ENCODE peak calls at places on chromosomes 3 and 15, in four cellular contexts. A is nephron progenitor cell, X is psoas muscle, J is transverse colon. L is an unnamed sample.

GRCh38 chr3:27253831-27254230 is 115.4 kb downstream of the NEK10 start:
- DNase-seq in A (peak), X (no peak), J (peak), L (peak)

GRCh38 chr3:59498995-59499394 is 449.2 kb upstream of the CFAP20DC start:
- DNase-seq in J (no peak), A (no peak), X (no peak), L (no peak)

GRCh38 chr3:127824151-127824825 is 2.0 kb upstream of the MGLL start:
- DNase-seq in J (no peak), X (no peak), A (no peak), L (no peak)

GRCh38 chr15:44102675-44103254 is 92.3 kb downstream of the FRMD5 start:
- DNase-seq in J (no peak), X (no peak), A (no peak), L (no peak)

GRCh38 chr3:195241592-195242355 is 29.2 kb downstream of the XXYLT1 start:
- DNase-seq in A (no peak), J (no peak), X (no peak), L (peak)

GRCh38 chr15:63764124-63764827 is 69.5 kb downstream of the HERC1 start:
- DNase-seq in X (no peak), J (no peak), A (no peak), L (no peak)

GRCh38 chr15:32852771-32853170 is 135.0 kb downstream of the GREM1 start:
- DNase-seq in X (no peak), A (no peak), J (no peak), L (no peak)

GRCh38 chr15:42408178-42408577 is 48.9 kb downstream of the CAPN3 start:
- DNase-seq in J (no peak), X (no peak), A (no peak), L (no peak)

GRCh38 chr3:179067839-179068238 is 3.8 kb downstream of the ZMAT3 start:
- DNase-seq in X (no peak), J (no peak), A (no peak), L (no peak)

GRCh38 chr15:61064653-61065052 is 164.4 kb downstream of the RORA start:
- DNase-seq in X (no peak), J (no peak), A (no peak), L (no peak)

GRCh38 chr15:95300958-95301357 is 1029.5 kb upstream of the NR2F2 start:
- DNase-seq in A (no peak), J (no peak), X (no peak), L (no peak)

GRCh38 chr15:29196306-29196705 is 73.3 kb downstream of the NSMCE3 start:
- DNase-seq in J (no peak), X (no peak), A (peak), L (no peak)

GRCh38 chr3:120420855-120421570 is 29.8 kb downstream of the FSTL1 start:
- DNase-seq in A (no peak), X (no peak), J (no peak), L (no peak)

GRCh38 chr3:193507566-193507965 is 47.1 kb downstream of the ATP13A4 start:
- DNase-seq in J (no peak), X (no peak), A (no peak), L (no peak)

GRCh38 chr3:120427201-120427600 is 23.6 kb downstream of the FSTL1 start:
- DNase-seq in X (no peak), A (no peak), J (no peak), L (no peak)

GRCh38 chr15:58980351-58980939 is 7.0 kb upstream of the RNF111 start:
- DNase-seq in X (no peak), A (no peak), J (no peak), L (no peak)

GRCh38 chr3:30544811-30545210 is 61.6 kb upstream of the TGFBR2 start:
- DNase-seq in J (no peak), A (no peak), X (no peak), L (no peak)

GRCh38 chr3:45781271-45781670 is 15.1 kb downstream of the SLC6A20 start:
- DNase-seq in J (no peak), X (no peak), A (no peak), L (no peak)

GRCh38 chr3:158451405-158452045 is 119.5 kb upstream of the MLF1 start:
- DNase-seq in X (no peak), A (no peak), J (no peak), L (no peak)

GRCh38 chr15:51837784-51838183 is 8.3 kb downstream of the TMOD3 start:
- DNase-seq in X (no peak), J (no peak), A (no peak), L (no peak)

GRCh38 chr3:129936757-129937156 is 37.8 kb upstream of the TRH start:
- DNase-seq in A (no peak), X (no peak), J (peak), L (no peak)

GRCh38 chr3:17258823-17259436 is 374.2 kb downstream of the PLCL2 start:
- DNase-seq in X (no peak), J (no peak), A (peak), L (no peak)

GRCh38 chr15:87604857-87605446 is 651.6 kb downstream of the NTRK3 start:
- DNase-seq in X (no peak), J (no peak), A (peak), L (no peak)

GRCh38 chr15:69748131-69748530 is 295.5 kb downstream of the RPLP1 start:
- DNase-seq in X (no peak), A (no peak), J (no peak), L (no peak)

GRCh38 chr15:39153718-39154117 is 427.2 kb upstream of the THBS1 start:
- DNase-seq in A (no peak), X (no peak), J (peak), L (no peak)

GRCh38 chr15:82572986-82573385 is 32.7 kb upstream of the RPS17 start:
- DNase-seq in A (no peak), X (no peak), J (no peak), L (no peak)

GRCh38 chr3:42014443-42014945 is 52.6 kb upstream of the ULK4 start:
- DNase-seq in X (no peak), J (peak), A (no peak), L (no peak)

GRCh38 chr3:13998831-13999230 is 119.0 kb upstream of the WNT7A start:
- DNase-seq in A (no peak), X (no peak), J (no peak), L (no peak)

GRCh38 chr3:38226273-38226672 is 39.3 kb upstream of the SLC22A13 start:
- DNase-seq in J (no peak), A (no peak), X (no peak), L (no peak)

GRCh38 chr3:15858547-15859506 is 61.0 kb upstream of the ANKRD28 start:
- DNase-seq in J (peak), A (peak), X (peak), L (peak)
- TF ChIP-seq CTCF in J (peak), A (no peak), X (peak), L (no peak)

GRCh38 chr15:70812827-70813364 is 41.1 kb downstream of the LARP6 start:
- DNase-seq in X (no peak), J (no peak), A (no peak), L (no peak)

GRCh38 chr15:70810916-70811578 is 42.9 kb downstream of the LARP6 start:
- DNase-seq in J (no peak), X (no peak), A (no peak), L (no peak)

GRCh38 chr15:70802629-70803028 is 39.3 kb upstream of the UACA start:
- DNase-seq in A (no peak), J (no peak), X (no peak), L (no peak)

DNA sequence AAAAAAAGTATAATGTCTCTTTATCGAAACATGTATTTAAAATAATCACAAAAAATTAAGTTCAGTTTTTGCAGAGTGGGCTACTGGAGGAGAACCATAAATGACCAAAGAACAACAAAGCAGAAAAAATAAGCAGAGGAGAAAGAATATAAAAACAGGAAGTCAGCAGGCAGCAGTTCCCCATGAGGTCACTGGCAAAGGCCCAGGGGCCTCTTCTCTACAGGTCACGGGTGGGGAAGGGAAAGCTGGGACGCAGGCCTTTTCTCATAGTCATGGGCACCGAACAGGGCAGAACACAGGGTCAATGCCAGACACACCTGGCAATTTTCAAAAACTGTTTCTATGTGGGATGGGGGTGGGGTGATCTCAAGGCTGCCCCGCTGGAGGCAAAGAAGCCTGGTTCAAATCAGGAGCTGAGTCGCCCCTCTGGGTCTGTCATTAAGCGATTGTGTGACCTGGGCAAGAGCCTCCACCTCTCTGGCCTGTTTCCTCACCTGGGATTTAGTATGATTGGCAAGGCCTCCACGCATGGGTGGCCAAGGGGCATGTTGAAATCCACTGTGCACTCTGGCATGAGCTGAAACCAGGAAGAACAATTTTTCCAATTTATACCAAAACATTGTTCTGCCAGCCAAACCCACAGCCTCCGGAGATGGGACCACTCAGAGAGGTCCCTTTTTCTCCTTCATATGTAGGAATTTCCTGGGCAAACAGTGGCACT is 43.8 kb upstream of the UACA start:
- DNase-seq in A (no peak), J (peak), X (peak), L (peak)
- TF ChIP-seq CTCF in A (no peak), J (no peak), X (no peak), L (no peak)

GRCh38 chr3:23671901-23672589 is 133.7 kb upstream of the UBE2E1 start:
- DNase-seq in A (no peak), J (peak), X (peak), L (peak)
- TF ChIP-seq CTCF in A (no peak), J (peak), X (no peak), L (no peak)

DNA sequence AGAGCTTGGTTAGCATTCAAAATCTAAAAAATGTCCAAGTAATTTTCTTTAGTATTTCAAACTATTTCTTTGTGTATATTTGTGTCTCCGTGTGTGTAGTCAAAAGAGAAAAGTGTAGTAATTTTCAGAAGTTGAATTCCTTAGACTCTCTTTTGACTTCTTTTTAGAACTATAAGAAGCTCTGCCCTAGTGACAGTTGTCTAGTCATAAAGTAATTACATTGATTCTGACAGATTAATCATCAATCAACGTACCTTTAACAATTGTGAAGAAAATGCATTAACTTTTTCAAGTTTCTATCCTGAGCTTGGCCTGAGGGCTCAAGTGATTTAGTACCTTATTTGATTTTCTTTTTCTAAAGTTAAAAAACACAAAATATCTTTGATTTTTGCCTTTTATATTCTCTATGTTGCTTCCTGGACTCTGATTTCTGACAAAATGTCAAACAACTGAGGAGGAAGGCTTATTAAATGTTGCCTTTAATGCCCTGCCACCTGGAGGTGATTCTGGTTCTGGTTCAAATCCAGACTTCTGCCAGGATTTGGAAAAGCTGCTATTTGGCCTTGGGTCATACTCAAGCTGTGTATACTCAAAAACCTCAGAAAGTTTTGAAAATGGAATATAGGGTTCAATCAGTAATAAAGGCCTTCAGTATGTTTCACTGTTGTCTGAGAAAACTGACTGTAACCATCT is 653.6 kb downstream of the NSUN3 start:
- DNase-seq in J (peak), X (no peak), A (no peak), L (no peak)
- TF ChIP-seq CTCF in J (peak), X (no peak), A (no peak), L (no peak)

DNA sequence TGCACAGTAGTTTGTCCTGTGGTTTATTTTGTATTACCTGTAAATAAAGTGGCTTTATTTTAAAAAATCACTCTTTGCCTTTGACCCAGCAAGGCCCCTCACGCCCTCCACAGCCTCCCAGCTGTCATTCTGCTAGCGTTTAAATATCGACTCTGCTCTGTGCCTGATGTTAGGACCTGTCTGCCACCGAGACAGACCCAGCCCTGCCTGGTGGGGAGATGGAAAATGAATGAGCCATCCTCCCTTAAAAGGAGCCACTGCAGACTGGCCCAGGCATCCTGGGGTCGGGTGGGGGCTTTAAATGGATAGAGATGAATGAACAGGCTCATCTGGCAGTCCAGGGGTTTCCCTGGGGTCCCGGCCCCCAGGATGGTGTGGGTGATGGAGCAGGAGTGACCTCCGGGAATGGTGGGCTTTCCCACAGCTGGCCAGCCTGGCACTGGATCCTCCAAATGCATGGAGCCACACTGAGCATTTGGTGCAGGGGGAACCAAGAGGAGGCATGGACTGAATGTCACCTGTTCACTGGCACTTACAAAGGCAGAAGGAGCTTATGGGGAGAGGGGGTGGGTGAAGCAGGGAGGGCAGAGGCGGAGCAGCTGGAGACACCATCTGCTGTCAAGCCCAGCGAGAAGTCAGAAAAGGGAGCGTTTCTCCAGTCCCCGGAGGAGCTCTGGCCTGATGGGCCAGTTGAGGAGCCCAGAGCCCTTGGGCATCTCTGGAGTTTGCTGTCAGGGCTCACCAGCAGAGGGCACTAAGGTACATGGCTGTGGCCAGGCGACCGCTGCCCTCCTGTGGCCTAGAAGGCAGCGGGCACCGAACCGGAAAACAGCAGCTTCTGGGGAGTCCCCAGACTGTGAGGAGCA is 11.9 kb downstream of the GRM2 start:
- DNase-seq in X (peak), J (peak), A (peak), L (peak)
- TF ChIP-seq CTCF in X (peak), J (peak), A (peak), L (peak)

GRCh38 chr3:140972833-140973232 is 31.2 kb downstream of the SLC25A36 start:
- DNase-seq in X (no peak), A (no peak), J (no peak), L (no peak)
- TF ChIP-seq CTCF in X (peak), A (peak), J (no peak), L (peak)

DNA sequence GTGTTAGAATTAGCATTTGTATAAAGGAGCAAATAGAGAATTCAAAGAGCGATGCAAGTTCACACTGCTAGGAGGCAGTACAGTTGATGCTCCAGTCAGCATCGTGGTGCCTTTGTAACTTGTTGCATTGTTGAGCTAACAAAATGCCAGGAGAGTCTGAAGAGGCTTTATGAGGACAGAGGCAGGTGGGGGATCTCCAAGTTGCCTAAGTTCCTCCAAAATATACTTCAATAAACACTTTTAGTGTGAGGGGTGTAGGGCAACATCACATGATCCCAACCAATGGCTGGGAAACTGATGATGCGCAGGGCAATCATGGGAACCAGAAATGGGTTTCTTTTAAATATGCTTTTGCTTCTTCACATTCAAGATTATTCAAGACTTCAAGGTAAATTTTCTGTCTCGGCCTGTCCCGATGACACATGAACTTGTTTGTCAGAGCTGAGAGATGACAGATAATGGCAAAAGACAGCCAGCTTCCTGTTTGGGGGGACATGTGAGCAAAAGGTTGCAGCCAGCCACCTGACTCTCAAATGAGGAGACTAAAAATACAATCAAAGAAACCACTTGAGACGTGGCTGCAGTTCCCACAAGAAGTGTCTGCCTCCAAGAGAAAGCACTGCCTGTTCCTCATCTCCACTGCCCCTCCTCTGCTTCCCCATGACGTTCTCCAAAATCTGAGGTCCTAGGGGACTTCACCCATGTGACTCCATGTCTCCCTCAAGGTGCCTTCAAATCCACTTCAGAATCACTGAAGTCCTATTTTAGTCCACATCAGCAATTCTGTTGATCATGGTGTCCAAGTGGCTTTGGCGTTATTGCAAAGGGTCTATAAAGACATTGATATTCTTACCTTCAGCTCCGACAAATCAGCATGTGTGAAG is 39.3 kb downstream of the KLHL6 start:
- DNase-seq in J (peak), A (no peak), X (no peak), L (no peak)
- TF ChIP-seq CTCF in J (no peak), A (no peak), X (no peak), L (no peak)

DNA sequence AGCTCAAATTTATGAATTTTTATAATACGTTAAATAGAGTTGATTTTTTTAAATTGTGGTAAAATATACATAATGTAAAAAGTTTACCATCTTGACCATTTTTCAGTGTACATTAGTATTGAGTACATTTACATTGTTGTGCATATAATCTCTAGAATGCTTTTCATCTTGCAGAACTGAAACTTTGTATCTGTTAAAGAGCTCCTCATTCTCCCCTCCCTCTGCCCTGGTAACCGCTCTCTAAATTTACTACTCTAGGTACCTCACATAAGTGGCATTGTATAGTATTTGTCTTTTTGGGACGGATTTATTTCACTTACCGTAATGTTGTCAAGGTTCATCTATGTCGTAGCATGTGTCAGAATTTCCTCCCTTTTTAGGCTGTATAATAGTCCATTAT is 13.6 kb downstream of the TBC1D23 start:
- DNase-seq in J (no peak), X (no peak), A (no peak), L (no peak)
- TF ChIP-seq CTCF in J (no peak), X (no peak), A (no peak), L (no peak)